ENCODE peak calls at places on chromosomes 3 and 15, in nine cellular contexts. A is fibroblast of lung, U is AG09309, Y is mesothelial cell of epicardium, P is A549, R is endothelial cell, I is neural crest cell, T is WTC11, L is HFF-Myc. Z is an unnamed sample.

GRCh38 chr3:173055228-173055933 is 85.7 kb downstream of the SPATA16 start:
- DNase-seq in I (no peak), P (no peak), Y (no peak), A (no peak), R (no peak), U (no peak), L (no peak), T (no peak), Z (no peak)

GRCh38 chr15:75673426-75674247 is 25.9 kb downstream of the SNX33 start:
- DNase-seq in R (no peak), U (no peak), T (no peak), Y (peak), A (peak), L (no peak), I (no peak), P (no peak), Z (peak)

GRCh38 chr3:195269375-195270078 is 1.4 kb downstream of the XXYLT1 start:
- DNase-seq in R (no peak), P (no peak), I (no peak), Y (no peak), T (no peak), U (no peak), A (no peak), L (no peak), Z (no peak)

GRCh38 chr15:60214201-60214600 is 183.6 kb downstream of the ANXA2 start:
- DNase-seq in P (no peak), I (no peak), R (no peak), L (no peak), T (no peak), Y (no peak), A (no peak), U (no peak), Z (no peak)

GRCh38 chr3:129664040-129664646 is 57.7 kb upstream of the PLXND1 start:
- DNase-seq in Y (no peak), U (no peak), P (no peak), R (no peak), T (no peak), A (no peak), L (no peak), I (no peak), Z (no peak)

GRCh38 chr15:34808016-34808415 is 12.7 kb upstream of the ACTC1 start:
- DNase-seq in P (no peak), Y (no peak), R (no peak), T (no peak), I (no peak), A (peak), U (no peak), L (no peak), Z (no peak)

GRCh38 chr3:36058404-36059035 is 321.8 kb upstream of the STAC start:
- DNase-seq in Y (no peak), L (no peak), T (no peak), P (no peak), R (no peak), I (no peak), A (no peak), U (no peak), Z (no peak)

GRCh38 chr15:52563499-52564060 is 5.2 kb downstream of the ARPP19 start:
- DNase-seq in Y (no peak), A (no peak), L (no peak), P (no peak), U (no peak), T (no peak), I (no peak), R (no peak), Z (no peak)

GRCh38 chr3:102089182-102089581 is 239.9 kb downstream of the NFKBIZ start:
- DNase-seq in P (no peak), R (no peak), Y (no peak), U (no peak), A (no peak), L (no peak), I (no peak), T (no peak), Z (no peak)

GRCh38 chr15:98441599-98441998 is 206.7 kb upstream of the IGF1R start:
- DNase-seq in A (no peak), P (no peak), L (no peak), U (no peak), T (no peak), I (no peak), Y (no peak), R (no peak), Z (no peak)

GRCh38 chr3:13708301-13708700 is 159.4 kb downstream of the FBLN2 start:
- DNase-seq in T (peak), U (no peak), A (no peak), P (no peak), L (no peak), I (no peak), R (no peak), Y (peak), Z (no peak)

GRCh38 chr15:88994286-88994685 is 81.1 kb upstream of the MFGE8 start:
- DNase-seq in T (no peak), Y (no peak), U (no peak), P (no peak), L (no peak), R (no peak), I (no peak), A (no peak), Z (no peak)

GRCh38 chr15:57922780-57923179 is 142.7 kb downstream of the ALDH1A2 start:
- DNase-seq in A (no peak), U (no peak), P (no peak), L (no peak), R (peak), I (no peak), Y (no peak), T (no peak), Z (peak)

GRCh38 chr15:39153718-39154117 is 427.2 kb upstream of the THBS1 start:
- DNase-seq in P (no peak), T (no peak), A (no peak), L (no peak), I (no peak), Y (no peak), R (no peak), U (no peak), Z (no peak)

GRCh38 chr3:27675287-27675686 is 46.8 kb downstream of the EOMES start:
- DNase-seq in R (no peak), U (no peak), A (peak), T (no peak), L (no peak), P (no peak), I (no peak), Y (no peak), Z (no peak)

GRCh38 chr3:146164506-146164905 is 3.5 kb upstream of the PLOD2 start:
- DNase-seq in P (no peak), L (no peak), R (no peak), T (no peak), A (no peak), U (no peak), I (no peak), Y (no peak), Z (no peak)

GRCh38 chr15:42214600-42214999 is 6.5 kb upstream of the VPS39 start:
- DNase-seq in L (no peak), A (no peak), I (no peak), U (no peak), Y (no peak), P (no peak), T (no peak), R (no peak), Z (no peak)

GRCh38 chr3:29889230-29889629 is 608.4 kb downstream of the RBMS3 start:
- DNase-seq in U (no peak), Y (no peak), T (no peak), A (peak), R (no peak), L (no peak), P (no peak), I (no peak), Z (no peak)

GRCh38 chr3:70298385-70298784 is 14.1 kb downstream of the MDFIC2 start:
- DNase-seq in U (no peak), T (no peak), R (no peak), P (no peak), A (peak), Y (no peak), L (no peak), I (no peak), Z (no peak)

GRCh38 chr3:73624363-73625123 is at the start of gene PDZRN3:
- DNase-seq in L (peak), I (peak), A (peak), T (peak), P (no peak), R (peak), U (no peak), Y (peak), Z (peak)

GRCh38 chr3:30692498-30693130 is 86.2 kb downstream of the TGFBR2 start:
- DNase-seq in R (no peak), L (no peak), T (no peak), Y (no peak), A (no peak), P (no peak), I (no peak), U (no peak), Z (no peak)

GRCh38 chr15:66912001-66912400 is 153.4 kb upstream of the SMAD3 start:
- DNase-seq in L (no peak), P (no peak), U (no peak), A (no peak), T (no peak), I (no peak), R (no peak), Y (no peak), Z (no peak)

GRCh38 chr3:11544413-11545181 is 99.1 kb downstream of the VGLL4 start:
- DNase-seq in T (no peak), P (no peak), A (peak), U (no peak), Y (no peak), L (no peak), R (no peak), I (no peak), Z (no peak)

GRCh38 chr3:29064085-29064484 is 216.8 kb upstream of the RBMS3 start:
- DNase-seq in A (peak), T (no peak), P (no peak), I (no peak), R (no peak), L (peak), U (peak), Y (no peak), Z (no peak)

GRCh38 chr3:30813734-30814133 is 80.7 kb downstream of the GADL1 start:
- DNase-seq in L (no peak), Y (no peak), U (no peak), T (no peak), R (no peak), A (no peak), P (no peak), I (no peak), Z (no peak)

GRCh38 chr15:61653110-61653509 is 407.1 kb downstream of the VPS13C start:
- DNase-seq in P (no peak), R (no peak), T (no peak), A (peak), U (no peak), I (no peak), L (no peak), Y (no peak), Z (no peak)

GRCh38 chr15:71532994-71533393 is 277.4 kb upstream of the NR2E3 start:
- DNase-seq in R (peak), A (peak), U (no peak), I (no peak), T (peak), L (no peak), Y (no peak), P (peak), Z (no peak)

GRCh38 chr3:2937578-2937977 is 172.6 kb downstream of the IL5RA start:
- DNase-seq in Y (no peak), I (no peak), U (no peak), R (no peak), L (no peak), T (no peak), A (no peak), P (no peak), Z (no peak)

GRCh38 chr3:73765878-73766564 is 141.3 kb upstream of the PDZRN3 start:
- DNase-seq in A (peak), P (no peak), Y (no peak), I (no peak), L (no peak), R (no peak), T (no peak), U (peak), Z (no peak)

GRCh38 chr3:138921316-138922292 is 25.3 kb downstream of the FOXL2 start:
- DNase-seq in Y (no peak), U (peak), I (no peak), A (peak), T (no peak), L (peak), P (no peak), R (no peak), Z (peak)

GRCh38 chr3:3743754-3744153 is 55.5 kb upstream of the LRRN1 start:
- DNase-seq in T (no peak), R (no peak), Y (no peak), U (no peak), L (no peak), A (no peak), P (no peak), I (no peak), Z (no peak)

GRCh38 chr3:69505770-69506407 is 120.0 kb upstream of the FRMD4B start:
- DNase-seq in I (no peak), R (no peak), T (no peak), A (peak), L (no peak), U (no peak), P (no peak), Y (no peak), Z (no peak)

GRCh38 chr15:70259640-70260066 is 161.9 kb upstream of the TLE3 start:
- DNase-seq in L (no peak), T (peak), Y (no peak), U (no peak), R (peak), I (no peak), A (no peak), P (peak), Z (no peak)

GRCh38 chr15:90659481-90659880 is 57.7 kb upstream of the BLM start:
- DNase-seq in I (no peak), L (no peak), U (no peak), T (no peak), A (no peak), R (no peak), P (no peak), Y (no peak), Z (no peak)

GRCh38 chr15:28024889-28025250 is 74.2 kb downstream of the OCA2 start:
- DNase-seq in L (no peak), T (no peak), I (no peak), R (no peak), P (no peak), Y (no peak), U (no peak), A (no peak), Z (no peak)

GRCh38 chr15:73575636-73576247 is 57.4 kb downstream of the NPTN start:
- DNase-seq in U (no peak), I (no peak), A (no peak), Y (no peak), P (no peak), L (peak), R (no peak), T (no peak), Z (peak)

GRCh38 chr3:117820900-117821299 is 1111.3 kb downstream of the TUSC7 start:
- DNase-seq in L (no peak), P (no peak), T (no peak), Y (no peak), I (no peak), R (no peak), A (peak), U (no peak), Z (no peak)

GRCh38 chr15:74313889-74314288 is 53.6 kb downstream of the CYP11A1 start:
- DNase-seq in P (no peak), I (no peak), R (no peak), Y (no peak), U (no peak), A (no peak), L (no peak), T (no peak), Z (no peak)

GRCh38 chr15:101152914-101153313 is 98.9 kb downstream of the CHSY1 start:
- DNase-seq in U (no peak), T (peak), L (no peak), I (peak), R (peak), P (peak), Y (no peak), A (no peak), Z (no peak)
- TF ChIP-seq CTCF in U (peak), T (peak), L (peak), I (peak), R (peak), P (peak), Y (peak), A (peak), Z (no peak)

GRCh38 chr3:191500892-191501291 is 39.9 kb downstream of the PYDC2 start:
- DNase-seq in L (no peak), T (no peak), Y (no peak), U (no peak), R (no peak), P (no peak), I (no peak), A (no peak), Z (no peak)

GRCh38 chr3:191499307-191500125 is 38.6 kb downstream of the PYDC2 start:
- DNase-seq in L (no peak), P (no peak), I (no peak), R (no peak), Y (peak), U (peak), A (peak), T (peak), Z (peak)

DNA sequence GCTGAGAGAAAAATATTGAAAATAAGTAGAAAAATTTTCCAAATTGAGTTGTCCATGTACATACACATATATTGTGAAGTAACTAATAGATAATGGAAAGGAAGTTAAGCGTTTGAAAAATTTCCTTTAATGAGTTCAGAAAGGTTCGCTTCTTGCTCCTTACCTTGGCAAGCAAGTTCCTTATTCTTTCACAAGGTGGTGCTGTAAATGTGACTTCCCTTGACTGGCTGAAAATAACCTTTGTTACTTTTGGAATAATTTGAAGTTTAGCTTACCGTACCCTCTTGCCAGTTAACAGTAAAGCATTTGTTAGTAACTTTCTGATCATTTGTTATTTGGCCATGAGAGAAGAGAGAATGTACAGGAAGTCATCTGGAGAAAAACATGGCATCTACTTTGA is 41.6 kb downstream of the PYDC2 start:
- DNase-seq in Y (no peak), P (no peak), L (no peak), U (no peak), T (no peak), I (no peak), A (no peak), R (no peak), Z (no peak)
- TF ChIP-seq CTCF in Y (peak), P (no peak), L (no peak), U (peak), T (peak), I (peak), A (no peak), R (peak), Z (no peak)

DNA sequence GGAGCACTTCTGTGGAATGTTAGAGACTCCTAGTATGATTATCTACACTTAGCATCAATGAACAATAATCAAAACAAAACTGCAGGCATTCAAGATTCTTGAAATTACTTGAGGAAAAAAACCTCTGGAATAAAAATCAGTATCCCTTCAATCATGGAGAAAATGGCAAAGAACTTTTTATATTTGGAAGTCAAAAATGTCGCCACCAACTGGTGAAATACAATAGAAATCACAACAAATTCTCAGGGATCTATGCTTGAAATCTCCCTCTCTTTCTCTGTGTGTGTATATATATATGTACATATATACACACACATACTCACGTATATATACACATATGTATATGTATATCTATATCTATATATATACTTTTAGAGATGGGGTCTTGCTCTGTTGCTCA is 378.9 kb upstream of the ALCAM start:
- DNase-seq in L (no peak), T (no peak), R (no peak), U (no peak), A (no peak), I (no peak), P (no peak), Y (no peak), Z (no peak)
- TF ChIP-seq CTCF in L (no peak), T (no peak), R (peak), U (no peak), A (no peak), I (peak), P (no peak), Y (no peak), Z (no peak)

DNA sequence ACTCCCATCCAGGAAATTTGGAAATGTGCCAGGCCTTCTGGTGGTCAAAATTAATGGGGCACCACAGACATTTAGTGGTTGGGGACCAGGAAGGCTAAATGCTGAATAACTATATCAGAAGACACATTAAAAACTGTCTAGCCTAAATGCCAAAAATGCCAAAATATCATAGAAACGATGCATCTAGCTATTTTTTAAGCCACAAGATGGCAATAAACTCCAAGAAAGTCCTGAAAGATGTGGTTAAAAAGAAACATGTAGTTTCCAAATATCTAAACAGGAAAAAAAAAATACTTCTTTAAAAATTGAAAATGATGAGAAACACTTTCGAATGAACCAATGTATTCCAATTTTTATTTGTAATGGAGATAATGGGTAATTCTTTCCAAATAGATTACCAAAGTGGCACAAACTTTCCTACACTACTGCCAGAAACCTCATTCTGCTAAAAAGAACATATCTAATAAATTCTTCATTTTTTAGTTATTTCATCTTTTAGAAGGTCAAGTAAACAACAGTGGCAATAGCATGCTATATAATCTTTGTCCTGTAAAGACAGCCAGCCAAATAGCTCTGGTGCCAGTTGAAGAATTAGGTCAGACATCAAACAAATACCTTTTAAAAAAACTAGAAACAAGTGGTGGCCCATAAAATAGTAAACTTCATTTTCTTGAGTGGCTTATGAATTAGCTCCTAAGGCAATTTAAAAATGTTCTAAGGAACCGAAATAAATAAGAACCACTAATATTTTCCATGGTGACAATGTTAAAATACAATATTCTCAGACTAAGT is 19.7 kb downstream of the CCDC14 start:
- DNase-seq in Y (no peak), P (no peak), I (no peak), R (no peak), L (no peak), A (peak), U (no peak), T (no peak), Z (no peak)
- TF ChIP-seq CTCF in Y (peak), P (peak), I (no peak), R (no peak), L (no peak), A (peak), U (peak), T (no peak), Z (no peak)

GRCh38 chr15:100133981-100134711 is 207.6 kb downstream of the ADAMTS17 start:
- DNase-seq in I (no peak), R (no peak), T (no peak), L (no peak), U (no peak), A (no peak), Y (no peak), P (no peak), Z (no peak)

GRCh38 chr15:100129677-100130076 is 212.1 kb downstream of the ADAMTS17 start:
- DNase-seq in T (no peak), P (no peak), Y (no peak), U (no peak), I (no peak), A (no peak), R (no peak), L (no peak), Z (no peak)

GRCh38 chr15:100132309-100132708 is 209.5 kb downstream of the ADAMTS17 start:
- DNase-seq in T (no peak), L (no peak), U (no peak), I (no peak), P (no peak), A (no peak), Y (no peak), R (no peak), Z (no peak)

GRCh38 chr15:100131321-100132224 is 210.2 kb downstream of the ADAMTS17 start:
- DNase-seq in R (no peak), Y (peak), L (no peak), P (peak), T (peak), I (peak), A (peak), U (no peak), Z (peak)

DNA sequence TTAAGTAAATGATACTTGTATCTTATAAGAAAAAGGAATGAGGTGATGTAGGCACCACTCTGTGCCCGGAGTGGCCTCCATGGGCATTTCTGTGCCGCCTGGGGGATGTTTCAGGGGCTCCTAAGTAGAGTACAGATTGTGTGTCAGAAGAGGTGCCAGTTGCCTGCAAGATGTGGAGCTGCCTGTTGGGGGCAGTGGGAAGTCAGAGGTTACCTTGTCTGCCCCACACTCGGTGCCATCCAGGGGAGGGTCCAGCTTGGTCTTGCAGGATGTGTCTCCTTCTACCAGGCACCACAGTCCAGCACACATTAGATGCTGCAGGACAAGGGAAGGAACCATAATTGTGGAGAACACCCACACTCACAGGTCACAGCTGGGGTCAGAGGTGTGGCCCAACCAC is 208.8 kb downstream of the ADAMTS17 start:
- DNase-seq in L (no peak), I (no peak), U (no peak), T (peak), P (no peak), Y (no peak), A (no peak), R (no peak), Z (no peak)
- TF ChIP-seq CTCF in L (no peak), I (no peak), U (no peak), T (no peak), P (no peak), Y (no peak), A (no peak), R (no peak), Z (no peak)